ENCODE peak calls at places on chromosomes 2 and 18, in six cellular contexts. U is A549, G is HepG2, E is H1, D is K562, C is endothelial cell of umbilical vein. O is an unnamed sample.

GRCh38 chr2:63891488-63892030 is 49.9 kb downstream of the UGP2 start:
- DNase-seq in U (no peak), G (peak), E (no peak), D (no peak), C (no peak), O (no peak)

GRCh38 chr2:70785137-70785911 is 5.1 kb downstream of the FIGLA start:
- DNase-seq in U (peak), G (peak), E (no peak), D (peak), C (peak), O (peak)

GRCh38 chr18:49123431-49123830 is 172.7 kb upstream of the SMAD7 start:
- DNase-seq in U (no peak), G (no peak), E (no peak), D (no peak), C (no peak), O (no peak)

GRCh38 chr2:113980946-113981345 is 91.1 kb downstream of the ACTR3 start:
- DNase-seq in U (no peak), G (no peak), E (no peak), D (no peak), C (peak), O (no peak)

GRCh38 chr2:105869318-105869717 is 124.6 kb downstream of the NCK2 start:
- DNase-seq in U (no peak), G (no peak), E (no peak), D (no peak), C (no peak), O (no peak)

GRCh38 chr2:16821696-16822095 is 156.1 kb upstream of the CYRIA start:
- DNase-seq in U (no peak), G (no peak), E (no peak), D (no peak), C (no peak), O (no peak)

GRCh38 chr18:48116017-48116416 is 185.6 kb upstream of the SMAD2 start:
- DNase-seq in U (no peak), G (no peak), E (no peak), D (no peak), C (no peak), O (no peak)

GRCh38 chr2:23791030-23791429 is 135.9 kb downstream of the ATAD2B start:
- DNase-seq in U (no peak), G (peak), E (no peak), D (no peak), C (peak), O (no peak)

GRCh38 chr18:34965108-34965507 is 76.1 kb upstream of the MAPRE2 start:
- DNase-seq in U (no peak), G (no peak), E (no peak), D (no peak), C (no peak), O (no peak)

GRCh38 chr2:171479154-171479814 is 43.0 kb upstream of the CYBRD1 start:
- DNase-seq in U (no peak), G (no peak), E (no peak), D (no peak), C (peak), O (no peak)

GRCh38 chr2:189648846-189649529 is 12.3 kb upstream of the ASNSD1 start:
- DNase-seq in U (no peak), G (no peak), E (no peak), D (no peak), C (no peak), O (no peak)

GRCh38 chr2:43576983-43577892 is 18.6 kb downstream of the THADA start:
- DNase-seq in U (peak), G (peak), E (no peak), D (peak), C (peak), O (no peak)

GRCh38 chr2:137708311-137708710 is 256.0 kb upstream of the HNMT start:
- DNase-seq in U (no peak), G (no peak), E (no peak), D (no peak), C (no peak), O (no peak)

GRCh38 chr18:39774957-39775582 is 2180.0 kb upstream of the PIK3C3 start:
- DNase-seq in U (no peak), G (no peak), E (no peak), D (no peak), C (peak), O (no peak)

GRCh38 chr2:197982565-197982964 is 178.2 kb downstream of the PLCL1 start:
- DNase-seq in U (no peak), G (no peak), E (no peak), D (no peak), C (no peak), O (no peak)

GRCh38 chr2:68319397-68320117 is at the start of gene CNRIP1:
- DNase-seq in U (peak), G (no peak), E (peak), D (peak), C (peak), O (peak)

GRCh38 chr2:119678021-119678656 is 862 bp upstream of the TMEM177 start:
- DNase-seq in U (no peak), G (peak), E (no peak), D (no peak), C (no peak), O (no peak)

GRCh38 chr18:9708882-9709877 is 1.1 kb downstream of the RAB31 start:
- DNase-seq in U (no peak), G (no peak), E (no peak), D (no peak), C (peak), O (peak)

GRCh38 chr2:46136481-46136880 is 160.7 kb upstream of the EPAS1 start:
- DNase-seq in U (no peak), G (no peak), E (no peak), D (no peak), C (no peak), O (no peak)

GRCh38 chr18:919078-919477 is 14.4 kb downstream of the ADCYAP1 start:
- DNase-seq in U (no peak), G (no peak), E (no peak), D (no peak), C (no peak), O (no peak)

GRCh38 chr2:126891681-126892500 is 6.8 kb upstream of the TEX51 start:
- DNase-seq in U (no peak), G (no peak), E (no peak), D (no peak), C (no peak), O (no peak)

GRCh38 chr18:67417864-67418523 is 98.5 kb downstream of the DSEL start:
- DNase-seq in U (peak), G (peak), E (no peak), D (no peak), C (peak), O (no peak)

GRCh38 chr2:197207106-197207505 is 103.5 kb downstream of the ANKRD44 start:
- DNase-seq in U (no peak), G (no peak), E (no peak), D (no peak), C (no peak), O (no peak)

GRCh38 chr18:49878567-49878966 is 65.2 kb upstream of the ACAA2 start:
- DNase-seq in U (no peak), G (no peak), E (no peak), D (no peak), C (no peak), O (no peak)

GRCh38 chr18:36663312-36663711 is 165.5 kb downstream of the TPGS2 start:
- DNase-seq in U (no peak), G (no peak), E (no peak), D (no peak), C (no peak), O (no peak)

GRCh38 chr2:190641469-190641868 is 7.4 kb upstream of the NAB1 start:
- DNase-seq in U (no peak), G (no peak), E (no peak), D (no peak), C (no peak), O (no peak)

GRCh38 chr2:210028178-210028577 is 25.7 kb downstream of the RPE start:
- DNase-seq in U (no peak), G (no peak), E (no peak), D (no peak), C (no peak), O (no peak)

GRCh38 chr18:61201516-61201915 is 131.7 kb upstream of the CDH20 start:
- DNase-seq in U (no peak), G (no peak), E (no peak), D (no peak), C (no peak), O (no peak)

GRCh38 chr18:3546106-3546505 is 96.1 kb downstream of the TGIF1 start:
- DNase-seq in U (no peak), G (no peak), E (no peak), D (no peak), C (no peak), O (no peak)

GRCh38 chr2:189982777-189983394 is 79.6 kb downstream of the MSTN start:
- DNase-seq in U (peak), G (peak), E (peak), D (peak), C (peak), O (no peak)

GRCh38 chr2:37625781-37626548 is 45.5 kb downstream of the CDC42EP3 start:
- DNase-seq in U (no peak), G (no peak), E (no peak), D (no peak), C (no peak), O (no peak)

GRCh38 chr2:161238559-161239415 is 69.4 kb upstream of the PSMD14 start:
- DNase-seq in U (peak), G (no peak), E (peak), D (no peak), C (peak), O (peak)

GRCh38 chr2:28691774-28692281 is 59.8 kb upstream of the PPP1CB start:
- DNase-seq in U (no peak), G (peak), E (no peak), D (no peak), C (peak), O (peak)

GRCh38 chr2:134504586-134505336 is 214.0 kb downstream of the TMEM163 start:
- DNase-seq in U (no peak), G (no peak), E (no peak), D (no peak), C (no peak), O (no peak)

GRCh38 chr18:43482136-43482535 is 204.8 kb upstream of the SYT4 start:
- DNase-seq in U (no peak), G (no peak), E (no peak), D (no peak), C (no peak), O (no peak)

GRCh38 chr2:25446122-25446521 is 104.4 kb upstream of the DNMT3A start:
- DNase-seq in U (no peak), G (no peak), E (no peak), D (no peak), C (no peak), O (no peak)

GRCh38 chr2:100786297-100786658 is 33.7 kb upstream of the NPAS2 start:
- DNase-seq in U (peak), G (no peak), E (no peak), D (no peak), C (peak), O (no peak)

GRCh38 chr2:241110607-241111442 is 8.7 kb upstream of the MTERF4 start:
- DNase-seq in U (no peak), G (no peak), E (no peak), D (no peak), C (no peak), O (no peak)

GRCh38 chr2:150303281-150303680 is 184.2 kb downstream of the RND3 start:
- DNase-seq in U (no peak), G (no peak), E (no peak), D (no peak), C (no peak), O (no peak)

GRCh38 chr2:99636432-99637034 is 146.7 kb upstream of the REV1 start:
- DNase-seq in U (no peak), G (no peak), E (no peak), D (no peak), C (no peak), O (no peak)

GRCh38 chr18:31401156-31402025 is 24.8 kb downstream of the DSG4 start:
- DNase-seq in U (peak), G (peak), E (no peak), D (no peak), C (no peak), O (no peak)
- TF ChIP-seq JUN in U (no peak), G (no peak), E (no peak), D (no peak), C (no peak), O (no peak)

DNA sequence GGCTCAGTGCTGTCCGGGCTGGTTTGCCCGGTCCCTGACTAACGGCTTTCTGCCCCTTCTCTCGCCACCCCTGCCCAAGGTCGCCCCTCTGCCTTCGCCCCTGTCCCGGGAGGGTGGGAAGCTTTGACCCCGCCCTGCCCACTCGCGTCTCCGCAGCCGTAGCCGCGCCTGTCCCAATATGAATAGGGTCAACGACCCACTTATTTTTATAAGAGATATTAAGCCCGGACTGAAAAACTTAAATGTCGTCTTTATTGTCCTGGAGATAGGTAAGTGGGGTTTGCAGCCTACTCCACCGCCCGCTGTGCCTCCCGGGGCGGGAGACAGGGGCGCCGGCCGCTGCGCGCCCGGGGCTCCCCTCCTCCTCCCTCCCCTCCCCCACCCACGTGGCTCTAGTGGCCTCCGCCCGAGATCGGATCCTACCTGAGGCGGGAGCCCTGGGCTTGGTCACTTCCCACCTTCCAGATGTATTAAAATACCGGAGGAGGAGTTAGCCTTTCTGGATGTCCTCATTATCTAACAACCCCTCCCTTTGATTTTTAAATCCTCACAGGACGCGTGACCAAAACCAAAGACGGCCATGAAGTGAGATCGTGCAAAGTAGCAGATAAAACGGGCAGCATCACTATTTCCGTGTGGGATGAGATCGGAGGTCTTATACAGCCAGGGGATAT is 638 bp downstream of the NABP1 start:
- DNase-seq in U (peak), G (peak), E (peak), D (peak), C (peak), O (peak)
- TF ChIP-seq JUN in U (no peak), G (no peak), E (no peak), D (no peak), C (no peak), O (no peak)

GRCh38 chr18:57942493-57942892 is 101.5 kb upstream of the NEDD4L start:
- DNase-seq in U (no peak), G (no peak), E (no peak), D (no peak), C (no peak), O (no peak)
- TF ChIP-seq JUN in U (no peak), G (no peak), E (no peak), D (no peak), C (no peak), O (no peak)

DNA sequence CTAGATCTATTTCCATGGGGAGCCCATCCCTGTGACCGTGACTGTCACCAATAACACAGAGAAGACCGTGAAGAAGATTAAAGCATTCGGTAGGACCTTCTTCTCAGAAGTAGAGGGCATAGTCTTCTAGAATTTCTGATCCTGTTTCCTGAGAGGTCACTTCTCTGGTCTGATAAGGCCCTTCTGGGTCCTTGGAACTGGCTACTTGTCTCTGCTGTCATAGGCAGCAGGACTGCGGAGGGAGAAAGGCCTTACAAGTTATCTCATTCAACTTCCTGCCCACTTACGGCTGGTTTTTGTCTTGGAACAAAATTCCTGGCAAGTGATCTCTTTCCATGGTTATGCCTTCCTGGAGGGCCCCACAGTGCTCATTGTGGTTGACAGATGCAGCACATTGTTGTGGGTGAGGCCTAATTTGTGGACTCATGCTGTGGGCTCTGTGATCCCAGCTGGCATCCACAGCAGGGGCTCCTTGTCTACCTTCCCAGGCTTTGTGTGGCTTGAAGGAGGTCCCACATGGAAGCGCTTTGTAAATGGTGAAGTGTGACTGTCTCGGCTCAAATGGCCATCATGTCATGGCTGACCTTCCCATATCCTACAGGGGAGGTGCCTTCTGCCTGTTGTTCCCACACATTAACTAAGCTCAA is 22.0 kb downstream of the SAG start:
- DNase-seq in U (no peak), G (no peak), E (peak), D (no peak), C (peak), O (no peak)
- TF ChIP-seq JUN in U (no peak), G (no peak), E (no peak), D (no peak), C (no peak), O (no peak)

GRCh38 chr2:152423684-152424083 is 88.7 kb downstream of the FMNL2 start:
- DNase-seq in U (no peak), G (no peak), E (no peak), D (no peak), C (no peak), O (no peak)
- TF ChIP-seq JUN in U (no peak), G (no peak), E (no peak), D (no peak), C (no peak), O (no peak)